ENCODE peak calls at places on chromosome 22, in seven cellular contexts. N, D, Y, K, U, W and F are unnamed samples.

GRCh38 chr22:39927544-39927943 is 26.7 kb downstream of the GRAP2 start:
- DNase-seq in N (peak), D (no peak), Y (no peak), K (peak), U (no peak), W (no peak), F (no peak)

GRCh38 chr22:46293591-46294260 is 2.9 kb upstream of the GTSE1 start:
- DNase-seq in N (no peak), D (no peak), Y (no peak), K (no peak), U (no peak), W (no peak), F (no peak)

GRCh38 chr22:49302530-49302929 is 525.1 kb downstream of the BRD1 start:
- DNase-seq in N (peak), D (no peak), Y (no peak), K (peak), U (no peak), W (no peak), F (no peak)

GRCh38 chr22:40039482-40039881 is 44.7 kb downstream of the FAM83F start:
- DNase-seq in N (no peak), D (no peak), Y (no peak), K (no peak), U (no peak), W (no peak), F (no peak)

GRCh38 chr22:47168900-47169800 is 406.7 kb downstream of the TBC1D22A start:
- DNase-seq in N (no peak), D (no peak), Y (peak), K (peak), U (no peak), W (no peak), F (peak)

GRCh38 chr22:44399196-44399837 is 86.6 kb upstream of the SHISAL1 start:
- DNase-seq in N (peak), D (no peak), Y (peak), K (peak), U (no peak), W (no peak), F (no peak)

GRCh38 chr22:27108425-27109114 is 451.2 kb downstream of the MIAT start:
- DNase-seq in N (no peak), D (no peak), Y (no peak), K (no peak), U (no peak), W (no peak), F (no peak)

GRCh38 chr22:47782461-47783075 is 1020.1 kb downstream of the TBC1D22A start:
- DNase-seq in N (peak), D (no peak), Y (peak), K (no peak), U (no peak), W (no peak), F (no peak)

GRCh38 chr22:19825016-19825339 is 29.7 kb downstream of the GNB1L start:
- DNase-seq in N (no peak), D (no peak), Y (peak), K (no peak), U (no peak), W (no peak), F (no peak)

GRCh38 chr22:42633013-42633412 is 7.4 kb downstream of the ATP5MGL start:
- DNase-seq in N (no peak), D (no peak), Y (no peak), K (no peak), U (no peak), W (no peak), F (no peak)

GRCh38 chr22:23058481-23059336 is 11.6 kb upstream of the GNAZ start:
- DNase-seq in N (peak), D (no peak), Y (peak), K (peak), U (no peak), W (no peak), F (no peak)

GRCh38 chr22:37752189-37753061 is 55.3 kb upstream of the GCAT start:
- DNase-seq in N (no peak), D (peak), Y (no peak), K (no peak), U (peak), W (no peak), F (peak)

GRCh38 chr22:48167238-48167637 is 1404.8 kb downstream of the TBC1D22A start:
- DNase-seq in N (no peak), D (no peak), Y (no peak), K (peak), U (no peak), W (no peak), F (no peak)

GRCh38 chr22:22752199-22752555 is 107.8 kb downstream of the GGTLC2 start:
- DNase-seq in N (no peak), D (no peak), Y (no peak), K (no peak), U (no peak), W (no peak), F (no peak)

GRCh38 chr22:41862530-41863266 is 29.8 kb downstream of the SREBF2 start:
- DNase-seq in N (peak), D (no peak), Y (no peak), K (no peak), U (no peak), W (no peak), F (peak)

GRCh38 chr22:21937821-21938070 is 14.9 kb downstream of the PPM1F start:
- DNase-seq in N (no peak), D (no peak), Y (no peak), K (no peak), U (no peak), W (no peak), F (peak)

GRCh38 chr22:43894122-43894521 is 2.3 kb upstream of the PNPLA5 start:
- DNase-seq in N (no peak), D (no peak), Y (no peak), K (no peak), U (no peak), W (no peak), F (no peak)

GRCh38 chr22:43275545-43275981 is 67.6 kb downstream of the SCUBE1 start:
- DNase-seq in N (no peak), D (peak), Y (no peak), K (peak), U (no peak), W (no peak), F (no peak)

GRCh38 chr22:36291831-36292740 is 39.2 kb downstream of the APOL1 start:
- DNase-seq in N (no peak), D (no peak), Y (no peak), K (no peak), U (no peak), W (no peak), F (no peak)

GRCh38 chr22:32996276-32996675 is 61.9 kb downstream of the SYN3 start:
- DNase-seq in N (no peak), D (no peak), Y (no peak), K (no peak), U (no peak), W (no peak), F (no peak)

GRCh38 chr22:38866399-38867123 is 5.5 kb downstream of the CBX6 start:
- DNase-seq in N (peak), D (no peak), Y (no peak), K (peak), U (peak), W (no peak), F (no peak)

GRCh38 chr22:44550666-44551491 is 52.8 kb upstream of the RTL6 start:
- DNase-seq in N (peak), D (peak), Y (no peak), K (no peak), U (no peak), W (no peak), F (peak)

GRCh38 chr22:17085277-17086091 is 684 bp downstream of the IL17RA start:
- DNase-seq in N (peak), D (no peak), Y (no peak), K (no peak), U (no peak), W (no peak), F (peak)

GRCh38 chr22:49188591-49188990 is 639.1 kb downstream of the BRD1 start:
- DNase-seq in N (no peak), D (no peak), Y (no peak), K (no peak), U (no peak), W (no peak), F (no peak)

GRCh38 chr22:40400173-40400572 is 29.8 kb downstream of the SGSM3 start:
- DNase-seq in N (no peak), D (no peak), Y (no peak), K (no peak), U (no peak), W (no peak), F (no peak)

GRCh38 chr22:46462726-46463371 is 74.6 kb downstream of the CELSR1 start:
- DNase-seq in N (no peak), D (no peak), Y (no peak), K (no peak), U (no peak), W (peak), F (peak)

GRCh38 chr22:24948356-24949202 is 2.1 kb upstream of the LHFPL7 start:
- DNase-seq in N (no peak), D (no peak), Y (no peak), K (peak), U (no peak), W (no peak), F (no peak)

GRCh38 chr22:30270841-30271240 is 4.2 kb upstream of the OSM start:
- DNase-seq in N (no peak), D (no peak), Y (no peak), K (no peak), U (no peak), W (no peak), F (no peak)

GRCh38 chr22:46027219-46028068 is 50.5 kb upstream of the WNT7B start:
- DNase-seq in N (no peak), D (no peak), Y (no peak), K (no peak), U (peak), W (no peak), F (no peak)

GRCh38 chr22:18998998-18999397 is 62.9 kb upstream of the PRODH start:
- DNase-seq in N (no peak), D (no peak), Y (no peak), K (peak), U (no peak), W (no peak), F (no peak)

GRCh38 chr22:39932166-39932565 is 28.0 kb upstream of the TMA7B start:
- DNase-seq in N (no peak), D (no peak), Y (no peak), K (no peak), U (no peak), W (no peak), F (no peak)

GRCh38 chr22:50246242-50247175 is 1.7 kb upstream of the TUBGCP6 start:
- DNase-seq in N (no peak), D (no peak), Y (no peak), K (no peak), U (no peak), W (no peak), F (no peak)

GRCh38 chr22:43829904-43830851 is 18.1 kb upstream of the EFCAB6 start:
- DNase-seq in N (no peak), D (no peak), Y (no peak), K (no peak), U (no peak), W (no peak), F (peak)

GRCh38 chr22:30236875-30237274 is 9.7 kb downstream of the LIF start:
- DNase-seq in N (no peak), D (no peak), Y (no peak), K (no peak), U (no peak), W (no peak), F (no peak)

GRCh38 chr22:41573677-41574264 is 13.0 kb downstream of the CSDC2 start:
- DNase-seq in N (no peak), D (no peak), Y (no peak), K (no peak), U (no peak), W (no peak), F (no peak)